ENCODE peak calls at places on chromosome 4, in four cellular contexts. S is lower lobe of right lung; M is GM04504; D is activated naive CD4-positive, alpha-beta T cell treated with anti-CD3 and anti-CD28 coated beads for 36 hours. V is an unnamed sample.
A peak's percentile ranks its signal among the peaks of the same experiment; 100 is the strongest.

GRCh38 chr4:116180056-116180690 is 905.2 kb downstream of the TRAM1L1 start:
- DNase-seq in S (no peak), M (no peak), D (no peak), V (peak; percentile 4)

GRCh38 chr4:121182296-121182695 is 18.2 kb upstream of the TNIP3 start:
- DNase-seq in D (peak; percentile 30), M (peak; percentile 5), S (no peak), V (no peak)

GRCh38 chr4:141851246-141851891 is 215.0 kb downstream of the IL15 start:
- DNase-seq in S (no peak), M (no peak), D (no peak), V (no peak)

GRCh38 chr4:101217353-101218031 is 129.8 kb downstream of the PPP3CA start:
- DNase-seq in M (no peak), D (no peak), S (no peak), V (no peak)

GRCh38 chr4:125951275-125951887 is 636.6 kb downstream of the FAT4 start:
- DNase-seq in S (no peak), D (no peak), M (peak; percentile 47), V (no peak)

GRCh38 chr4:81436096-81436495 is 35.6 kb downstream of the RASGEF1B start:
- DNase-seq in D (no peak), S (no peak), M (no peak), V (no peak)

GRCh38 chr4:22850055-22850454 is 157.3 kb downstream of the GBA3 start:
- DNase-seq in M (no peak), S (no peak), D (no peak), V (no peak)

GRCh38 chr4:127479031-127479622 is 153.6 kb upstream of the INTU start:
- DNase-seq in S (no peak), D (no peak), M (peak; percentile 16), V (no peak)

GRCh38 chr4:161869511-161869910 is 294.3 kb downstream of the FSTL5 start:
- DNase-seq in M (no peak), S (no peak), D (no peak), V (no peak)

GRCh38 chr4:164023214-164023613 is 528.7 kb downstream of the TMA16 start:
- DNase-seq in M (no peak), D (no peak), S (no peak), V (no peak)

GRCh38 chr4:40721730-40722171 is 28.0 kb upstream of the NSUN7 start:
- DNase-seq in D (no peak), M (no peak), S (no peak), V (no peak)

GRCh38 chr4:184402740-184403383 is 71.5 kb downstream of the IRF2 start:
- DNase-seq in D (no peak), S (no peak), M (no peak), V (no peak)

GRCh38 chr4:42159271-42160001 is 7.0 kb upstream of the BEND4 start:
- DNase-seq in M (no peak), D (no peak), S (no peak), V (no peak)

GRCh38 chr4:32226201-32226600 is 1506.0 kb downstream of the PCDH7 start:
- DNase-seq in M (peak; percentile 52), S (no peak), D (no peak), V (no peak)

GRCh38 chr4:2837904-2838496 is 5.6 kb upstream of the ADD1 start:
- DNase-seq in S (peak; percentile 70), D (peak; percentile 88), M (no peak), V (peak; percentile 39)